ENCODE peak calls at places on chromosomes 12 and 14, in four cellular contexts. R is A549, U is GM12878, W is HepG2. H is an unnamed sample.

GRCh38 chr12:27095346-27095745 is 13.0 kb upstream of the C12orf71 start:
- DNase-seq in W (no peak), U (no peak), R (no peak), H (no peak)

GRCh38 chr14:54486685-54487084 is 2.1 kb downstream of the GMFB start:
- DNase-seq in R (no peak), W (no peak), U (no peak), H (peak)

GRCh38 chr14:98834119-98834518 is 437.9 kb downstream of the BCL11B start:
- DNase-seq in U (no peak), W (no peak), R (no peak), H (no peak)

GRCh38 chr12:28884861-28885260 is 264.2 kb upstream of the FAR2 start:
- DNase-seq in U (no peak), W (no peak), R (no peak), H (no peak)

GRCh38 chr14:58298477-58298879 is at the start of gene ARID4A:
- DNase-seq in R (no peak), U (no peak), W (no peak), H (peak)

GRCh38 chr12:52629251-52630103 is 11.1 kb upstream of the KRT73 start:
- DNase-seq in R (no peak), W (no peak), U (no peak), H (no peak)

GRCh38 chr14:76696361-76696760 is 64.9 kb upstream of the VASH1 start:
- DNase-seq in U (no peak), W (no peak), R (no peak), H (no peak)

GRCh38 chr12:51361419-51362016 is 15.0 kb upstream of the CELA1 start:
- DNase-seq in U (no peak), W (no peak), R (no peak), H (no peak)

GRCh38 chr14:50865677-50866076 is 6.2 kb upstream of the ABHD12B start:
- DNase-seq in W (no peak), R (no peak), U (no peak), H (no peak)

GRCh38 chr12:114011711-114012110 is 45.6 kb upstream of the RBM19 start:
- DNase-seq in W (no peak), R (no peak), U (no peak), H (no peak)

GRCh38 chr12:92574046-92574783 is 128.6 kb upstream of the PLEKHG7 start:
- DNase-seq in W (peak), R (peak), U (no peak), H (no peak)

GRCh38 chr14:64095620-64096019 is 198.6 kb downstream of the ESR2 start:
- DNase-seq in U (no peak), W (no peak), R (no peak), H (no peak)

GRCh38 chr12:46233418-46233817 is 35.4 kb downstream of the SLC38A1 start:
- DNase-seq in W (no peak), R (no peak), U (no peak), H (no peak)

GRCh38 chr12:127822743-127823433 is 444.1 kb upstream of the TMEM132C start:
- DNase-seq in U (no peak), R (no peak), W (no peak), H (no peak)

GRCh38 chr12:59578239-59578638 is 17.6 kb upstream of the SLC16A7 start:
- DNase-seq in W (no peak), R (no peak), U (no peak), H (no peak)

GRCh38 chr12:27975222-27976136 is 2.9 kb upstream of the PTHLH start:
- DNase-seq in R (peak), U (no peak), W (no peak), H (peak)

GRCh38 chr14:50954811-50955372 is 10.6 kb upstream of the PYGL start:
- DNase-seq in W (peak), R (peak), U (no peak), H (peak)

GRCh38 chr14:97432586-97432985 is 635.4 kb downstream of the VRK1 start:
- DNase-seq in R (no peak), U (no peak), W (no peak), H (no peak)

GRCh38 chr12:12333980-12334709 is 15.9 kb downstream of the MANSC1 start:
- DNase-seq in W (peak), R (peak), U (peak), H (peak)

GRCh38 chr12:57738661-57739237 is at the start of gene AGAP2:
- DNase-seq in R (no peak), U (no peak), W (no peak), H (no peak)

GRCh38 chr12:53701518-53702264 is 25.6 kb downstream of the CALCOCO1 start:
- DNase-seq in U (peak), W (peak), R (peak), H (peak)

GRCh38 chr14:20219033-20219432 is 4.5 kb upstream of the OR11H6 start:
- DNase-seq in R (peak), W (no peak), U (no peak), H (no peak)

GRCh38 chr14:68408680-68409079 is 384.2 kb downstream of the ZFP36L1 start:
- DNase-seq in R (peak), W (no peak), U (no peak), H (no peak)

GRCh38 chr12:52534482-52534881 is 14.3 kb upstream of the KRT5 start:
- DNase-seq in W (no peak), U (no peak), R (peak), H (peak)

GRCh38 chr12:79407671-79408622 is 282.8 kb downstream of the PAWR start:
- DNase-seq in U (peak), R (peak), W (peak), H (no peak)

GRCh38 chr14:88481794-88482193 is 73.0 kb downstream of the PTPN21 start:
- DNase-seq in U (no peak), R (no peak), W (no peak), H (no peak)

GRCh38 chr12:6197996-6198395 is 2.2 kb upstream of the CD9 start:
- DNase-seq in U (no peak), R (no peak), W (no peak), H (no peak)

GRCh38 chr12:102741196-102741595 is 175.8 kb downstream of the PAH start:
- DNase-seq in W (no peak), R (no peak), U (no peak), H (no peak)

GRCh38 chr12:27260746-27261145 is 16.7 kb downstream of the STK38L start:
- DNase-seq in U (no peak), W (no peak), R (no peak), H (no peak)

GRCh38 chr14:71361874-71362273 is 454.6 kb downstream of the PCNX1 start:
- DNase-seq in U (no peak), W (no peak), R (no peak), H (no peak)

GRCh38 chr12:68932701-68933563 is at the start of gene CPM:
- DNase-seq in W (no peak), U (no peak), R (peak), H (peak)

GRCh38 chr12:11724888-11725310 is 75.4 kb downstream of the ETV6 start:
- DNase-seq in W (no peak), R (no peak), U (no peak), H (no peak)

GRCh38 chr12:96670334-96670899 is 181.0 kb downstream of the CFAP54 start:
- DNase-seq in R (no peak), W (peak), U (no peak), H (no peak)

GRCh38 chr14:96586056-96586455 is 83.9 kb downstream of the PAPOLA start:
- DNase-seq in U (no peak), R (no peak), W (no peak), H (no peak)

DNA sequence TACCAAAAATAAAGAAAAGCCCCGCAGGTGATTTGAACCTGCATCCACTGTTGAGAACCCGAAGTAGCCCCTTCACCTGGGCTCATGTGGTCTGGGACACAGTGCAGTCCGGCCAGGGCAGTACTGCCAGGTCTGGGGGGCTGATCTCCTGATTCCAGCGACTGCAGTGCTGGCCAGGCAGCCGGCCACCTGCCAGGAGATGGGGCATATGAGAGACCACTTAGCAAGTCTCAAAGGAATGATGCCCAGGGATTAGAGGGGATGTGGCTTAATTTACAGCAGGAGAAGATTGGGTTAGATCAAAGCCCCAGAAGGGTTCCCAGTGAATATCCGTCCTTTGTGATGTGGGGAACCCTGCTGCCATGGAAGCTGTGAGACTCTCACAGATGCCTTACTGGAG is 113.3 kb downstream of the PRMT8 start:
- DNase-seq in W (no peak), R (no peak), U (no peak), H (no peak)
- TF ChIP-seq POLR2AphosphoS2 in W (no peak), R (no peak), U (no peak), H (no peak)

GRCh38 chr14:22549981-22550670 is 38.9 kb downstream of the DAD1 start:
- DNase-seq in W (no peak), R (no peak), U (peak), H (no peak)
- H3K4me2 ChIP-seq in W (no peak), R (no peak), U (peak), H (no peak)

GRCh38 chr12:56571131-56571530 is 49.5 kb downstream of the RBMS2 start:
- DNase-seq in U (no peak), W (no peak), R (no peak), H (no peak)
- TF ChIP-seq POLR2AphosphoS2 in U (no peak), W (no peak), R (no peak), H (no peak)

DNA sequence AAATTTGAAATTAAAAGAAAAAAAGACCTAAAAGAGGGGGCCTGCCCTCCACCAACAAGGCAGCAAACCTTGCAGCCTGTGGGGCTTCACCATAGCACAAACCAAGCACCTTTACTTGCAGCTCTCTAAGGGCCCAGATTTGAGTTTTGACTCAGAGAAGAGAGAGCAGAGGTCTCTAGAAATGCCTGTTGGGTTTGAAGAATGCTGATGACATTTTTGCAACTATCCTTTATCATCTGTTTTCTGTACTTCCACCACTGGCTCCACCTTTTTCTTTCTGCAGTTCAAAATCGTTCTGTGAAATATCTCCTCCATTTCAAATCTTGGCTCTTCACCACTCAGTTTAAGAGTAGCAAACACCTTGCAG is 83.8 kb upstream of the HMGA2 start:
- DNase-seq in U (no peak), R (no peak), W (no peak), H (no peak)
- H3K4me2 ChIP-seq in U (no peak), R (peak), W (peak), H (peak)

GRCh38 chr12:39145175-39145999 is 240.0 kb upstream of the CPNE8 start:
- DNase-seq in U (no peak), R (peak), W (no peak), H (peak)
- TF ChIP-seq POLR2AphosphoS2 in U (no peak), R (no peak), W (no peak), H (no peak)

DNA sequence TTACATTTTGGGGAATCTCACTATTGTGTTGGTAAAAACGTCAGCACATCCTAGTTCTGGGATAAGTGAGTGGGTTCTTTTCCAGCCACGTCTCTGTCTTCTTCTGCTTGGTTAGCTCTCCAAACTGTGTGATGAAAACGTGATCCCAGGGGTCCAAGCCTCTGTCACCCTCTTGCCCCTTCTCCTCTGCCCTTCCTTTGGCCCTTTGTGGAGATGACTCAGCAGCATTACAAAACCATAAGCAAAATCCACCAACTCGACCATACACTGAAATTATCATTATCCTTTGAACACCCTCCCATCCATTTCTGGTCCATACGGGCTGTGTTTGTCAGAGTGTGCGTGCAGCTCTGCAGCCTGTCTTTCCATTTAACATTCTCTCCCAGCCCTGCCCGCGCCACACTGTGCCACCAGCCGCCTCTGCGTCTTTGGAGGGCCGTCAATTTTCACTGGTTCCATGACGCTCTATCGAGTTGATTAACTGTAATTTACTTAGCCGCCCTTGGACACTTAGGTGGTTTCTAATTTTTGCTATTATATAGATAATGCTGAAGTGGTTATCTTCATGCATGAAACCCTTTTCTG is 69.2 kb downstream of the SLC25A47 start:
- DNase-seq in W (no peak), R (no peak), U (no peak), H (peak)
- H3K4me2 ChIP-seq in W (no peak), R (peak), U (no peak), H (no peak)

GRCh38 chr14:45284802-45285201 is 31.8 kb upstream of the MIS18BP1 start:
- DNase-seq in U (no peak), W (no peak), R (peak), H (no peak)
- TF ChIP-seq POLR2AphosphoS2 in U (no peak), W (no peak), R (no peak), H (no peak)

GRCh38 chr12:48061943-48062719 is 43.7 kb downstream of the SENP1 start:
- DNase-seq in U (no peak), R (no peak), W (no peak), H (no peak)
- H3K4me2 ChIP-seq in U (no peak), R (no peak), W (no peak), H (no peak)

H was measured in K562.